ENCODE peak calls at places on chromosomes 5 and 9, in five cellular contexts. F is activated gamma-delta T cell treated with Interleukin-2 at 50 U/mL for 16 hours; C is stimulated activated CD4-positive, alpha-beta T cell treated with anti-CD3 and anti-CD28 coated beads, Interleukin-1b, Interleukin-23, amount 100 ng/mL, for 24 hours; A is stimulated activated CD8-positive, alpha-beta memory T cell treated with anti-CD3 and anti-CD28 coated beads, Interleukin-7, amount 100 ng/mL, for 48 hours; X is activated CD4-positive, alpha-beta T cell treated with anti-CD3 and anti-CD28 coated beads, Interleukin-2, amount 50 U/mL, for 48 hours. P is an unnamed sample.

GRCh38 chr5:142110046-142110531 is 1.5 kb downstream of the NDFIP1 start:
- DNase-seq in F (no peak), C (no peak), A (no peak), X (peak), P (no peak)

GRCh38 chr9:114824130-114824529 is 18.3 kb upstream of the TNFSF15 start:
- DNase-seq in F (no peak), C (no peak), A (no peak), X (no peak), P (no peak)

GRCh38 chr9:126704157-126704941 is 90.6 kb downstream of the LMX1B start:
- DNase-seq in F (no peak), C (no peak), A (no peak), X (peak), P (no peak)

GRCh38 chr9:120477534-120478001 is 102.4 kb downstream of the CDK5RAP2 start:
- DNase-seq in F (no peak), C (no peak), A (no peak), X (peak), P (no peak)

GRCh38 chr9:88219601-88220000 is 81.3 kb upstream of the SPATA31C2 start:
- DNase-seq in F (no peak), C (no peak), A (no peak), X (no peak), P (no peak)

GRCh38 chr5:173778152-173778782 is 109.9 kb upstream of the CPEB4 start:
- DNase-seq in F (no peak), C (no peak), A (no peak), X (no peak), P (no peak)

GRCh38 chr5:173108914-173109313 is 35.4 kb upstream of the BNIP1 start:
- DNase-seq in F (no peak), C (no peak), A (no peak), X (no peak), P (no peak)

GRCh38 chr9:73558471-73558870 is 406.8 kb downstream of the ANXA1 start:
- DNase-seq in F (no peak), C (no peak), A (no peak), X (no peak), P (no peak)

GRCh38 chr5:116476903-116477537 is 97.6 kb downstream of the SEMA6A start:
- DNase-seq in F (no peak), C (no peak), A (no peak), X (no peak), P (no peak)

GRCh38 chr9:92100237-92100911 is 14.8 kb downstream of the SPTLC1 start:
- DNase-seq in F (no peak), C (no peak), A (no peak), X (no peak), P (no peak)